ENCODE peak calls at places on chromosomes 12 and 14, in six cellular contexts. One of them, this sample, is unnamed.

GRCh38 chr14:77076118-77076631 is 21.9 kb upstream of the CIPC start:
- DNase-seq in H1: no peak
- DNase-seq in HepG2: peak
- DNase-seq in K562: no peak
- DNase-seq in GM12878: no peak
- DNase-seq in SK-N-SH: no peak
- DNase-seq in this sample: no peak

GRCh38 chr12:130253866-130254265 is 83.8 kb upstream of the PIWIL1 start:
- DNase-seq in GM12878: no peak
- DNase-seq in HepG2: no peak
- DNase-seq in SK-N-SH: no peak
- DNase-seq in K562: no peak
- DNase-seq in H1: no peak
- DNase-seq in this sample: no peak

GRCh38 chr14:70896981-70897380 is 10.3 kb upstream of the PCNX1 start:
- DNase-seq in H1: no peak
- DNase-seq in GM12878: no peak
- DNase-seq in SK-N-SH: no peak
- DNase-seq in HepG2: no peak
- DNase-seq in K562: no peak
- DNase-seq in this sample: no peak

GRCh38 chr14:45249847-45250575 is 3.0 kb downstream of the MIS18BP1 start:
- DNase-seq in HepG2: peak
- DNase-seq in K562: peak
- DNase-seq in SK-N-SH: no peak
- DNase-seq in GM12878: no peak
- DNase-seq in H1: no peak
- DNase-seq in this sample: peak

GRCh38 chr12:62700091-62700490 is 233.5 kb downstream of the MON2 start:
- DNase-seq in SK-N-SH: no peak
- DNase-seq in HepG2: no peak
- DNase-seq in K562: no peak
- DNase-seq in H1: no peak
- DNase-seq in GM12878: no peak
- DNase-seq in this sample: no peak

GRCh38 chr14:86626530-86626929 is 1096.6 kb downstream of the FLRT2 start:
- DNase-seq in H1: no peak
- DNase-seq in GM12878: no peak
- DNase-seq in K562: no peak
- DNase-seq in SK-N-SH: no peak
- DNase-seq in HepG2: no peak
- DNase-seq in this sample: no peak

GRCh38 chr14:39307815-39308214 is 74.1 kb downstream of the MIA2 start:
- DNase-seq in GM12878: no peak
- DNase-seq in H1: no peak
- DNase-seq in HepG2: no peak
- DNase-seq in SK-N-SH: no peak
- DNase-seq in K562: no peak
- DNase-seq in this sample: no peak

GRCh38 chr14:44463386-44464004 is 43.6 kb downstream of the FSCB start:
- DNase-seq in HepG2: no peak
- DNase-seq in SK-N-SH: no peak
- DNase-seq in GM12878: no peak
- DNase-seq in H1: no peak
- DNase-seq in K562: no peak
- DNase-seq in this sample: no peak

GRCh38 chr12:53725824-53726223 is 1.4 kb downstream of the CALCOCO1 start:
- DNase-seq in HepG2: no peak
- DNase-seq in H1: no peak
- DNase-seq in SK-N-SH: no peak
- DNase-seq in K562: no peak
- DNase-seq in GM12878: no peak
- DNase-seq in this sample: no peak

GRCh38 chr12:94218244-94218643 is 69.9 kb downstream of the PLXNC1 start:
- DNase-seq in K562: no peak
- DNase-seq in SK-N-SH: no peak
- DNase-seq in HepG2: no peak
- DNase-seq in GM12878: no peak
- DNase-seq in H1: peak
- DNase-seq in this sample: no peak

GRCh38 chr14:89366580-89367448 is 50.2 kb downstream of the FOXN3 start:
- DNase-seq in HepG2: no peak
- DNase-seq in GM12878: no peak
- DNase-seq in K562: no peak
- DNase-seq in SK-N-SH: no peak
- DNase-seq in H1: peak
- DNase-seq in this sample: no peak

GRCh38 chr14:32258574-32258973 is 55.5 kb upstream of the RNU6-8 start:
- DNase-seq in K562: peak
- DNase-seq in SK-N-SH: no peak
- DNase-seq in GM12878: no peak
- DNase-seq in HepG2: no peak
- DNase-seq in H1: no peak
- DNase-seq in this sample: no peak

GRCh38 chr12:120283318-120283717 is 8.4 kb downstream of the RNU4-2 start:
- DNase-seq in HepG2: no peak
- DNase-seq in K562: no peak
- DNase-seq in SK-N-SH: no peak
- DNase-seq in H1: peak
- DNase-seq in GM12878: no peak
- DNase-seq in this sample: no peak

GRCh38 chr12:115790526-115790925 is 487.0 kb downstream of the MED13L start:
- DNase-seq in HepG2: no peak
- DNase-seq in H1: no peak
- DNase-seq in K562: no peak
- DNase-seq in SK-N-SH: no peak
- DNase-seq in GM12878: no peak
- DNase-seq in this sample: no peak

GRCh38 chr14:37591941-37592287 is 3.1 kb downstream of the FOXA1 start:
- DNase-seq in H1: peak
- DNase-seq in SK-N-SH: no peak
- DNase-seq in HepG2: no peak
- DNase-seq in K562: no peak
- DNase-seq in GM12878: no peak
- DNase-seq in this sample: no peak

GRCh38 chr12:121181181-121181580 is 28.7 kb upstream of the P2RX4 start:
- DNase-seq in H1: no peak
- DNase-seq in SK-N-SH: no peak
- DNase-seq in GM12878: no peak
- DNase-seq in HepG2: no peak
- DNase-seq in K562: peak
- DNase-seq in this sample: no peak

GRCh38 chr12:9118161-9118560 is 2.4 kb upstream of the A2M start:
- DNase-seq in HepG2: no peak
- DNase-seq in SK-N-SH: no peak
- DNase-seq in H1: no peak
- DNase-seq in GM12878: peak
- DNase-seq in K562: no peak
- DNase-seq in this sample: peak

GRCh38 chr12:10720974-10721565 is 2.1 kb downstream of the YBX3 start:
- DNase-seq in H1: no peak
- DNase-seq in HepG2: no peak
- DNase-seq in GM12878: no peak
- DNase-seq in SK-N-SH: no peak
- DNase-seq in K562: peak
- DNase-seq in this sample: no peak

GRCh38 chr14:21199611-21200570 is 44.0 kb upstream of the OR5AU1 start:
- DNase-seq in GM12878: no peak
- DNase-seq in HepG2: no peak
- DNase-seq in SK-N-SH: no peak
- DNase-seq in H1: no peak
- DNase-seq in K562: no peak
- DNase-seq in this sample: no peak

GRCh38 chr12:105359840-105360239 is 29.3 kb downstream of the C12orf75 start:
- DNase-seq in SK-N-SH: no peak
- DNase-seq in HepG2: no peak
- DNase-seq in GM12878: no peak
- DNase-seq in K562: no peak
- DNase-seq in H1: no peak
- DNase-seq in this sample: no peak
- TF ChIP-seq GABPA in SK-N-SH: no peak
- TF ChIP-seq GABPA in HepG2: no peak
- TF ChIP-seq GABPA in GM12878: no peak
- TF ChIP-seq GABPA in K562: no peak
- TF ChIP-seq GABPA in H1: no peak
- TF ChIP-seq GABPA in this sample: no peak

DNA sequence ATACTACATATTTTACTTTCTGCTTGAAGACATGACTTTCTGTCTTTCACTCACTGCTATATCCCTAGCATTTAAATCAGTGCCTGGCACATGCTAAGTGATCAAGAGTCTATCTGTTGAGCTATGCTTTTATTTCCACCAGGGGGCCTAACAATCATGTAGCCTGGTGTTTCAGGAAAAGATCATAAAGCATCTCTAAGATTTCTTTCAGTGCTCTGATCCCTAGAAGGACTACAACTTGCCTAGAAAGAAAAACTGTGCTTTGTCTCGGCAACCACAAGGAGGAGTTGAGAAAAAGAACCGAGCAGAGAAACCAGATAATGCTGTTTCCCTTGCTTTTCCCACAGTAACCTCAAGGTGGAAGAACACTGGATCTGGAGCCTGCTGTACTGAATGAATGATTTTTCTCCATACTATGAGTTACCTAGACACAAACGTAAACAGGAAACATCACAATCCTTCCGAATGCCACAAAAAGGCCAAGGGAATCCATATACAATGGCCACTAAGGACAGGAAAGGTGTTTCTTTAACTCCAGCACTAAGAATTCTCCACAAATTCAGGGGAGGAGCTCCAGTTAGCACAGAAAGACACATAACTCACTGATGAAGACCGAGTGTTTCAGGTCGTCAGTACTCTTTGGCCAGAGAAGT is 1.2 kb downstream of the CRY1 start:
- DNase-seq in GM12878: peak
- DNase-seq in HepG2: peak
- DNase-seq in SK-N-SH: peak
- DNase-seq in H1: no peak
- DNase-seq in K562: peak
- DNase-seq in this sample: peak
- TF ChIP-seq GABPA in GM12878: no peak
- TF ChIP-seq GABPA in HepG2: no peak
- TF ChIP-seq GABPA in SK-N-SH: no peak
- TF ChIP-seq GABPA in H1: no peak
- TF ChIP-seq GABPA in K562: peak
- TF ChIP-seq GABPA in this sample: no peak

GRCh38 chr12:57529831-57530230 is 7.2 kb downstream of the MBD6 start:
- DNase-seq in H1: no peak
- DNase-seq in SK-N-SH: no peak
- DNase-seq in K562: no peak
- DNase-seq in GM12878: no peak
- DNase-seq in HepG2: no peak
- DNase-seq in this sample: no peak
- TF ChIP-seq GABPA in H1: no peak
- TF ChIP-seq GABPA in SK-N-SH: no peak
- TF ChIP-seq GABPA in K562: no peak
- TF ChIP-seq GABPA in GM12878: no peak
- TF ChIP-seq GABPA in HepG2: no peak
- TF ChIP-seq GABPA in this sample: no peak

GRCh38 chr14:97212399-97212798 is 415.2 kb downstream of the VRK1 start:
- DNase-seq in K562: no peak
- DNase-seq in HepG2: no peak
- DNase-seq in GM12878: no peak
- DNase-seq in H1: no peak
- DNase-seq in SK-N-SH: no peak
- DNase-seq in this sample: no peak
- TF ChIP-seq GABPA in K562: no peak
- TF ChIP-seq GABPA in HepG2: no peak
- TF ChIP-seq GABPA in GM12878: no peak
- TF ChIP-seq GABPA in H1: no peak
- TF ChIP-seq GABPA in SK-N-SH: no peak
- TF ChIP-seq GABPA in this sample: no peak

DNA sequence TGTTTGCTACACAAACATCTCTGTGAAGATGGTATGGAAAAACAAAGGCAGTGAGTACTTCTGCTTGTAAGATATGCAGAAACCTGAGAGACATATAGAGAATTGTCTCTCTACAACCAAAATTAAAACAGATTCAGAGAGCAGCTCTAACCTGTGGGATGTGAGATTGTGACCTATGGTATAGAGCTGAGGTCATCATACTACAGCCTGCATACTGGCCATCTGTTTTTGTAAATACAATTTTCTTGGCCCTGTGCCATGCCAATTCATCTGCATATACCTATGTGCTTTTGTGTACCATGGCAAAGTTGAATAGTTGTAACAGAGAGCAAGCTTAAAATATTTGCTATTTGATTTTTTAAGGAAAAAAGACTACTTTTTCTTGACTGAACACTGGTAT is 99.6 kb downstream of the LMO3 start:
- DNase-seq in SK-N-SH: no peak
- DNase-seq in GM12878: no peak
- DNase-seq in H1: no peak
- DNase-seq in K562: no peak
- DNase-seq in HepG2: no peak
- DNase-seq in this sample: no peak
- TF ChIP-seq GABPA in SK-N-SH: no peak
- TF ChIP-seq GABPA in GM12878: no peak
- TF ChIP-seq GABPA in H1: no peak
- TF ChIP-seq GABPA in K562: no peak
- TF ChIP-seq GABPA in HepG2: no peak
- TF ChIP-seq GABPA in this sample: no peak

DNA sequence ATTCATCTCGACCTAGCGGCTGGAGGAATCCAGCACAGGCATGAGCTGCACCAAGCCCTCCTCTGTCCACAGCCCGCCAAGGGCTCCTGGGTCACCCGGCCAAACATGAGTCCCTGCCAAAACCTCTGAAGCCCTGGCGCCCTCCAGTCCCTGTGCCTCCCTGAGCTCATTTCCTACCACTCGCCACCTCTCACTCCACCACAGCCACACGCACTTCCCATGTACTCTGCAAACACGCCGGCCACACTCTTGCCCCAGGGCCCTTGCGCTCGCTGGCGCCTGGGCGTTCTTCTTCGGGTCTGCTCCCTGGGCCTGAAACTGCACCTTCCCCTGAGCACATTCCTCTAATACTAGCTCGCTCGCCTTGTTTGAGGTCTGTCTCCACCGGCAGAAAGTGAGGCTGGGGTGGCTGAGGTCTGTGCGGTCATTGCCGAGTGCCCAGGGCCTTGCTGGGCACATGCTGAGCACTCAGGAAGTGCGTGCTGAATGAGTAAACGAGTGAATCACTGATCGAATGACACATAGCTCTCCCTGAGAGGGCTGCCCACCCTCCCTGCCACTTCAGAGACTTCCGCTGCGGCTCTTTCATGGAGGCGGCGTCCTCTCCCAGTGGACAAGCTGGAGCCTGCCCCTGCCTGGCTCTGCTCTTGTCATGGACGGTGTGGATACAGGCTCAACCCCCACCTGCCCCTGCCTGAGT is 33.7 kb upstream of the DLK1 start:
- DNase-seq in K562: no peak
- DNase-seq in HepG2: peak
- DNase-seq in SK-N-SH: no peak
- DNase-seq in GM12878: no peak
- DNase-seq in H1: no peak
- DNase-seq in this sample: no peak
- TF ChIP-seq GABPA in K562: no peak
- TF ChIP-seq GABPA in HepG2: peak
- TF ChIP-seq GABPA in SK-N-SH: peak
- TF ChIP-seq GABPA in GM12878: no peak
- TF ChIP-seq GABPA in H1: no peak
- TF ChIP-seq GABPA in this sample: no peak